ENCODE peak calls at places on chromosomes 3 and 15, in five cellular contexts. D, I, X, Q and H are unnamed samples.

GRCh38 chr3:25453521-25454410 is 25.7 kb downstream of the RARB start:
- DNase-seq in D (no peak), I (no peak), X (no peak), Q (no peak), H (no peak)

GRCh38 chr15:43239732-43240491 is 19.1 kb upstream of the EPB42 start:
- DNase-seq in D (no peak), I (no peak), X (no peak), Q (no peak), H (no peak)

GRCh38 chr3:116135462-116135861 is 309.8 kb downstream of the LSAMP start:
- DNase-seq in D (no peak), I (peak; percentile 20), X (peak; percentile 14), Q (peak; percentile 40), H (no peak)

GRCh38 chr3:82834098-82834497 is 1072.7 kb upstream of the GBE1 start:
- DNase-seq in D (no peak), I (no peak), X (no peak), Q (no peak), H (no peak)

GRCh38 chr15:64430000-64430735 is 30.2 kb upstream of the ZNF609 start:
- DNase-seq in D (no peak), I (peak; percentile 30), X (peak; percentile 19), Q (peak; percentile 23), H (peak; percentile 19)

GRCh38 chr3:134650431-134651346 is at the start of gene KY:
- DNase-seq in D (no peak), I (peak; percentile 61), X (peak; percentile 15), Q (peak; percentile 38), H (peak; percentile 80)

GRCh38 chr15:41013698-41014414 is 60.6 kb downstream of the CHAC1 start:
- DNase-seq in D (no peak), I (no peak), X (no peak), Q (no peak), H (no peak)

GRCh38 chr3:116440196-116440595 is 5.1 kb downstream of the LSAMP start:
- DNase-seq in D (no peak), I (no peak), X (no peak), Q (no peak), H (no peak)

GRCh38 chr3:32616267-32616962 is 45.8 kb upstream of the DYNC1LI1 start:
- DNase-seq in D (no peak), I (no peak), X (no peak), Q (no peak), H (no peak)

GRCh38 chr3:32703491-32703968 is 18.5 kb downstream of the CNOT10 start:
- DNase-seq in D (no peak), I (no peak), X (no peak), Q (no peak), H (no peak)

GRCh38 chr15:100686021-100686724 is 83.8 kb downstream of the ASB7 start:
- DNase-seq in D (no peak), I (peak; percentile 21), X (no peak), Q (peak; percentile 50), H (no peak)

GRCh38 chr3:170488802-170489201 is 70.1 kb downstream of the CLDN11 start:
- DNase-seq in D (no peak), I (no peak), X (no peak), Q (no peak), H (no peak)

GRCh38 chr3:155248531-155249187 is 44.8 kb downstream of the STRIT1 start:
- DNase-seq in D (no peak), I (no peak), X (no peak), Q (no peak), H (no peak)

GRCh38 chr15:66401130-66402021 is 14.7 kb downstream of the MAP2K1 start:
- DNase-seq in D (no peak), I (no peak), X (no peak), Q (no peak), H (no peak)

GRCh38 chr3:46280105-46280797 is 38.0 kb downstream of the CCR3 start:
- DNase-seq in D (no peak), I (no peak), X (no peak), Q (peak; percentile 26), H (peak; percentile 8)

GRCh38 chr3:37147676-37148075 is 26.7 kb downstream of the LRRFIP2 start:
- DNase-seq in D (no peak), I (no peak), X (no peak), Q (no peak), H (no peak)

GRCh38 chr3:127911421-127911931 is 3.6 kb upstream of the KBTBD12 start:
- DNase-seq in D (no peak), I (no peak), X (no peak), Q (no peak), H (no peak)

GRCh38 chr3:107239703-107240102 is 137.5 kb upstream of the CCDC54 start:
- DNase-seq in D (no peak), I (no peak), X (no peak), Q (no peak), H (no peak)

GRCh38 chr3:159829056-159829995 is 159.3 kb upstream of the IL12A start:
- DNase-seq in D (no peak), I (peak; percentile 68), X (peak; percentile 86), Q (peak; percentile 74), H (peak; percentile 55)

GRCh38 chr3:113261996-113262665 is 50.8 kb downstream of the BOC start:
- DNase-seq in D (no peak), I (no peak), X (no peak), Q (peak; percentile 58), H (peak; percentile 60)

GRCh38 chr3:145531548-145531947 is 629.4 kb downstream of the PLOD2 start:
- DNase-seq in D (no peak), I (no peak), X (no peak), Q (no peak), H (no peak)

DNA sequence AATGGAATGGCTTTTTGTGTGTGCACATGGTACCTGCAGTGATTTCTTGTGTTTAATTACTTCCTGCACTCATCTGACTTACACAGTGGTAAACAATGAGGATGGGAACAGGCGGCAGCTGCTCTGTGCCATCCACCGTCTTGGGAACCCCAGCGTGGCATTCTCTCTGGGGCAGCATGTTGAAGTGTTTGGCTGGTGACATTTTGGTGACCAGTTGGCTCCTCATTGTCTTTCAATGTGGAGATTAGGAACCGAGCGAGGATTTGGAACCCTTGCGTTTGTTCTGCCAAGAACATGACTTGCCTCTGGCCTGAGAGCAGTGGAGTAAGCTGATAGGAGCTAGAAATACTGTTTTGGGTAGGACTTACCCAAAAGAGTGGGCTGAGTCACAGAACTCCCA is 88.8 kb downstream of the IGF1R start:
- DNase-seq in D (no peak), I (no peak), X (no peak), Q (no peak), H (no peak)
- H3K27ac ChIP-seq in D (no peak overlapping the region), I (peak overlapping the region; percentile 22), X (no peak overlapping the region), Q (no peak overlapping the region), H (no peak overlapping the region)

GRCh38 chr3:51276046-51276445 is 109.0 kb upstream of the MANF start:
- DNase-seq in D (no peak), I (no peak), X (no peak), Q (no peak), H (no peak)

GRCh38 chr3:51274052-51274451 is 111.0 kb upstream of the MANF start:
- DNase-seq in D (no peak), I (no peak), X (no peak), Q (no peak), H (no peak)

GRCh38 chr3:51279448-51279847 is 105.6 kb upstream of the MANF start:
- DNase-seq in D (no peak), I (no peak), X (no peak), Q (no peak), H (no peak)

GRCh38 chr3:51271172-51271571 is 113.9 kb upstream of the MANF start:
- DNase-seq in D (no peak), I (no peak), X (no peak), Q (no peak), H (no peak)

DNA sequence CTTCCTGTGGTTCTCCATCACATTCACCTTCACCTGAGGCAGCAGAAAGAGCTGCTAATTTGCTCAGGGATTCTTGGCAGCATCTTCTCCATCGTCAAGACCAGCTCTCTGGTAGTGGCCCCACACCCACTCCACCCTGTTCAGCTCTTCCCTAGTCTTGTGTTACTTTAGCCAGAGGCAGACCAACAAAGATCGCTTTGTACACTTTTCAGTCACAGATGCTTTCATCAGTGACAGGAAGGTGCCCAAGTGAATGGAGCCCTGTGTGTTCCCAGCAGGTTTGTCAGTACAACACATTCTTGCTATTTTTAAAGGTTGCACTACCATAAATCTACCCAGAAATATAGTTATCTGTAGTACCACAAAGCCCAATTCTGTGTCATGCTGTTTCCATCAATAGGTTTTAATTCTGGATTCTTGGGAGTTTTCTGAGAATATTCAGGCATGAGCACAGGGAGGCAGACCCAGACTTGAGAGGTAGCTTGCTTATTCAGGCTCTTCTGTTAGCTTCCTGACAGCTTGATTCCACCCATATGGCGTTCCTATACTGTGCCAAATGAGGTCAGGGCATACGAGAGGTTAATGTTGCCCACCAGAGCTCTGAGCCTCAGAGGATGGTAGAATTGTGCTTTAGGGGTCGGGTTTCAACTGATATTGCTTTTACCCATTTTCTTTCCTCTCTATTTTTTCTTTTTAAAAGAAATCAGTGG is 109.8 kb upstream of the MANF start:
- DNase-seq in D (no peak), I (no peak), X (no peak), Q (no peak), H (no peak)
- TF ChIP-seq POLR2A in D (no peak), I (no peak), X (no peak), Q (no peak), H (no peak)

GRCh38 chr3:65761890-65762605 is 276.7 kb downstream of the MAGI1 start:
- DNase-seq in D (no peak), I (no peak), X (no peak), Q (no peak), H (no peak)

GRCh38 chr3:65758871-65759598 is 279.7 kb downstream of the MAGI1 start:
- DNase-seq in D (no peak), I (no peak), X (no peak), Q (no peak), H (no peak)

GRCh38 chr3:65758438-65758837 is 280.3 kb downstream of the MAGI1 start:
- DNase-seq in D (no peak), I (no peak), X (no peak), Q (no peak), H (no peak)

DNA sequence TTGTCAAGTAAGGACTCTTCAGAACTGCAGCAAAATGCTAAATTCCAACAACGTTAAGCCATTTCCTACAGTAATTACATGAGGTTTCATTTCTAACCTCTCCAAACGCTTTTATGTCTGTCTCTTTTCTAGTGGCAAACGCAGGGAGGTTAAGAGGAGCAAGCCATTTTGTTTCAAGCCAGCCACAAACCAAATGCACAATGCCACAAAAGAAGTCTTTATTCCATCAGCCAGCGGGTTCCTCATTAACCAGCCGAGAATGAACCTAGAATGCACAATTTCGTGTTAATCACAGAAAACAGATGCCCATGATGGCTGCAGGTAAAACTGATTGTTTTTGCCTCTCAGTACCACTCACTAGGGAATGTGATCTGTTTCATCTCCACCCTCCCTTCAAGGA is 277.3 kb downstream of the MAGI1 start:
- DNase-seq in D (no peak), I (no peak), X (no peak), Q (no peak), H (no peak)
- H3K27ac ChIP-seq in D (no peak overlapping the region), I (no peak overlapping the region), X (no peak overlapping the region), Q (no peak overlapping the region), H (no peak overlapping the region)

DNA sequence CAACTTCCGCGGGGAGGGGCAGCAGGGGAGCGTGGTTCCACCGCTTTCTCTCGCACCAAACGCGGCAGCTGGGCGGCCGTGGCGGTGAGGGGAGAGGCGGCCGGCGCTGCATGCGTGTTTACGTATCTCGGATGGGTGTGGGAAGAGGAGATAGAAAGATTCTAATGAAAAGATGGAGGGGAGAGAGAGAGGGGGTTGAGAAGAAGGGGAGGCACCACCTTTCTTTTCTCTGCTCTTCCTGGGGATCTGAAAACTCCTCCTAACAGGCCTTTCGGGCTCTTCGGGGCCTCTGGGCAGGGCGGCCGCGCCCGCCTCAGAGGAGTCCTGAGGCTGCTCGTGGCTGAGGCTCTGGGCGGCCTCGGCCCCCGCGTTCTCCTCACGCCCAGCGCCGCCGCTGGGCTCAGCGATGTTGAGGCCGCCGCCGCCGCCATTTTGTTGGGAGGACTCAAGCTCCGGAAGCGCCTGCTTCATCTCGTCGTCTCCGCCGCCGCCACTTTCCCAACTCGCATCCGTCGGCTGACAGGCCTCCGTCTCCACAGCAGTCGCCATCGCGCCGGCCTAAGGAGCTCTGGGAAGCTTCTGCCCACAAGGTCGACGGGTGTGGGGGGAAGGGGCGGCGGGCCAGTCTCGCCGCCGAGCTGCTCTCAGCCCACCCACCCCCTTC is 475 bp downstream of the TASOR start:
- DNase-seq in D (peak; percentile 95), I (peak; percentile 71), X (peak; percentile 80), Q (peak; percentile 79), H (peak; percentile 74)
- TF ChIP-seq POLR2A in D (no peak), I (peak; percentile 67), X (peak; percentile 73), Q (peak; percentile 82), H (no peak)